ENCODE peak calls at places on chromosomes 7 and 10, in five cellular contexts. N is transverse colon, E is dorsolateral prefrontal cortex, D is left ventricle myocardium inferior, P is breast epithelium. O is an unnamed sample.

GRCh38 chr10:124152139-124152780 is 58.9 kb upstream of the CHST15 start:
- DNase-seq in N (peak; percentile 49), E (no peak), D (peak; percentile 38), P (peak; percentile 26), O (peak; percentile 18)

GRCh38 chr7:3067193-3067592 is 23.5 kb upstream of the CARD11 start:
- DNase-seq in N (no peak), E (no peak), D (no peak), P (no peak), O (no peak)

GRCh38 chr7:38199154-38199553 is 21.1 kb downstream of the STARD3NL start:
- DNase-seq in N (no peak), E (no peak), D (no peak), P (no peak), O (no peak)

GRCh38 chr10:27816305-27816704 is 70.7 kb upstream of the MKX start:
- DNase-seq in N (no peak), E (no peak), D (no peak), P (no peak), O (no peak)

GRCh38 chr7:20407585-20408466 is 77.1 kb downstream of the ITGB8 start:
- DNase-seq in N (no peak), E (no peak), D (peak; percentile 80), P (no peak), O (peak; percentile 40)

GRCh38 chr7:130084037-130084875 is 13.9 kb downstream of the KLHDC10 start:
- DNase-seq in N (no peak), E (no peak), D (no peak), P (no peak), O (no peak)

GRCh38 chr7:13794581-13794980 is 194.9 kb downstream of the ETV1 start:
- DNase-seq in N (no peak), E (no peak), D (no peak), P (no peak), O (no peak)

GRCh38 chr10:117511601-117512390 is 30.8 kb upstream of the EMX2 start:
- DNase-seq in N (no peak), E (no peak), D (no peak), P (no peak), O (no peak)

GRCh38 chr10:68813554-68813953 is 13.8 kb upstream of the STOX1 start:
- DNase-seq in N (no peak), E (no peak), D (no peak), P (no peak), O (no peak)

GRCh38 chr7:29471444-29472138 is 92.0 kb upstream of the PRR15 start:
- DNase-seq in N (peak; percentile 77), E (no peak), D (no peak), P (no peak), O (no peak)

GRCh38 chr7:115340828-115341227 is 418.9 kb downstream of the MDFIC start:
- DNase-seq in N (no peak), E (no peak), D (no peak), P (no peak), O (no peak)

GRCh38 chr7:127057918-127058317 is 194.8 kb downstream of the GRM8 start:
- DNase-seq in N (no peak), E (no peak), D (no peak), P (no peak), O (no peak)

GRCh38 chr10:17576768-17577167 is 40.4 kb downstream of the HACD1 start:
- DNase-seq in N (no peak), E (no peak), D (no peak), P (no peak), O (no peak)

GRCh38 chr10:103807996-103808395 is 47.4 kb downstream of the SH3PXD2A start:
- DNase-seq in N (no peak), E (no peak), D (no peak), P (no peak), O (no peak)

GRCh38 chr10:61830846-61831273 is 70.6 kb upstream of the ARID5B start:
- DNase-seq in N (no peak), E (no peak), D (no peak), P (no peak), O (no peak)

GRCh38 chr7:131466735-131467365 is 89.6 kb downstream of the PODXL start:
- DNase-seq in N (no peak), E (no peak), D (no peak), P (no peak), O (no peak)

GRCh38 chr7:35802649-35803048 is 1.8 kb downstream of the SEPTIN7 start:
- DNase-seq in N (no peak), E (no peak), D (no peak), P (no peak), O (no peak)

GRCh38 chr10:95297402-95297801 is 6.6 kb upstream of the PDLIM1 start:
- DNase-seq in N (no peak), E (no peak), D (no peak), P (no peak), O (no peak)

GRCh38 chr7:86914468-86915054 is 144.9 kb downstream of the ELAPOR2 start:
- DNase-seq in N (no peak), E (no peak), D (no peak), P (no peak), O (no peak)

GRCh38 chr7:120988591-120989299 is at the start of gene CPED1:
- DNase-seq in N (peak; percentile 73), E (peak; percentile 68), D (peak; percentile 84), P (peak; percentile 24), O (peak; percentile 48)

GRCh38 chr10:28253174-28253783 is 49.6 kb downstream of the MPP7 start:
- DNase-seq in N (no peak), E (no peak), D (no peak), P (no peak), O (no peak)

GRCh38 chr7:18384491-18385143 is 110.9 kb upstream of the HDAC9 start:
- DNase-seq in N (no peak), E (no peak), D (no peak), P (no peak), O (no peak)

GRCh38 chr10:7826971-7827370 is 8.7 kb downstream of the TAF3 start:
- DNase-seq in N (no peak), E (no peak), D (no peak), P (no peak), O (peak; percentile 86)

GRCh38 chr7:101125989-101126650 is 784 bp upstream of the SERPINE1 start:
- DNase-seq in N (peak; percentile 23), E (no peak), D (peak; percentile 78), P (peak; percentile 47), O (peak; percentile 52)

GRCh38 chr10:33760544-33760943 is 426.1 kb upstream of the NRP1 start:
- DNase-seq in N (no peak), E (no peak), D (no peak), P (no peak), O (no peak)

GRCh38 chr7:75928600-75928939 is 13.6 kb downstream of the POR start:
- DNase-seq in N (no peak), E (no peak), D (no peak), P (no peak), O (no peak)

DNA sequence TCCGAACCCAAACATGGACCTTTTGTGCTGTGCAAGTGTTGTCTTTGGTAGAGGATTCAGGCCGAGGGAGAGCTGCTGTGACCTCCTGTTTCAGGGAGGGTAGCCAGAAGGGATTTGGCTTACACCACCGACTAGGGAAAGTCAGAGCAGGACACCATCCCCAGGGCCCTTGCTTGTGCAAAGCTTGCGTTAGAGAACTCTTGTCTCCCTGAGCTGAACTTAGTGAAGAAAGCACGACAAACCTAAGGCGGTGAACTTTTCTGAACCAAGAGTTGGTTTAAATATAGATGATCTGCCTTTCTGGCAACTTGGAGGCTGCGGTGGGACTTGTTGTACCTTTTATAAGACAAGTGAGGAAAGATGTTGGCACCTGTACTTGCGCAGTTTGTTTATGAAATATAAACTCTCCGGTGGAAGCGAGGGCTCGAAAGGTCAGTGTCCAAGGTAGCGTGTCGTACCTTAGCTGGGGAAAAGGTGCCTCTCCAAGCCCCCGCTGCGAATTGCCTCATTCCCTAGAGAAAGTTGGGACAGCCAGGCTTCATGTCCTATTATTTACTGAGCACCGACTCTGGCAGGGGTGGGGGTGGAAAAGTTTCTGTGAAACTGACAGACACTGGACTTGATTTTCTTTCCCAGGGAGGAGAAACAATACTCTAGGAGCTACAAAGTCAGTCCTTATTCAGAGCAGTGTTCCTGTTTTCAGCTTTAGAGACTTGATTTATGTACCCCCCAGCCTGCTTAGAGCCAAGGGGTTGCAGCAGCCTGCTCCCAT is 31.6 kb downstream of the WBP1L start:
- DNase-seq in N (peak; percentile 21), E (no peak), D (peak; percentile 78), P (peak; percentile 51), O (peak; percentile 30)
- H3K4me3 ChIP-seq in N (no peak overlapping the region), E (peak overlapping the region; percentile 34), D (peak overlapping the region; percentile 74), P (peak overlapping the region; percentile 45), O (no peak overlapping the region)

GRCh38 chr10:35331894-35332640 is 4.2 kb upstream of the CCNY start:
- DNase-seq in N (no peak), E (no peak), D (no peak), P (no peak), O (no peak)
- H3K27ac ChIP-seq in N (peak overlapping the region; percentile 71), E (no peak overlapping the region), D (peak overlapping the region; percentile 75), P (no peak overlapping the region), O (no peak overlapping the region)

GRCh38 chr7:50595538-50596102 is 30.4 kb upstream of the DDC start:
- DNase-seq in N (no peak), E (no peak), D (no peak), P (no peak), O (no peak)
- TF ChIP-seq CTCF in N (peak; percentile 52), E (peak; percentile 37), D (peak; percentile 40), P (peak; percentile 43), O (peak; percentile 60)

GRCh38 chr7:44063547-44063893 is 1.8 kb downstream of the PGAM2 start:
- DNase-seq in N (peak; percentile 0), E (no peak), D (no peak), P (no peak), O (peak; percentile 2)
- H3K4me3 ChIP-seq in N (no peak overlapping the region), E (no peak overlapping the region), D (peak overlapping the region; percentile 74), P (no peak overlapping the region), O (no peak overlapping the region)

DNA sequence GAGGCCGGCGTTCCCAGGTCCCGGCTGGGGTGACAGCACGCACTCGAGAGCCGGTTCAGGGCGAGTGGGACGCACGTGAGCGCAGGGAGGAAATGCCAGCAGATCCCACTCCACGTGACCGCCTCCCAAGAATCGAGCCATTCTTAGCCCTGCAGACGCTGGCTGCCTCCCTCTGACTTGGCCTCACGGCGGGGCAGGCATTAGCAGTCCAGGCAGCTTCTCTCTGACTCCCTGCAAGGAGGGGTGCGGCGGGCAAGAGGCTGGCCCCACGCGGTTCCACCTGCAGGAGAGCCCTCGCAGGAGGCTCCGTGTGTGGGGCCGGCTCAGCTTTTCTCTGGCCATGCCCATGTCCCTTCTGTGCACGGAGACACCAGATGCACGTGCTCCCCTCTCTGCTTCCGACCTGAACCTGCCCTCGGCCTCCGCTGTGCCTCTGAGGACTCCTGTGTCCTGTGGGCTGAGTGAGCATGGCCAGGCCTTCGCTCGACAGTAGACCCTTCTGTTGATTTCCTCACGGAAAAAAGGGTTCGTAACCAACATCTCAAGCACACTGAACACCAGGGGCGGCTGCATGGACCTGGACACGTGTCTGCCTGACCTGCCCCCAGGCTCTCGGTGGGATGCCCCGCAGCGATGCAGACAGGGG is 10.2 kb downstream of the GPR146 start:
- DNase-seq in N (no peak), E (peak; percentile 73), D (peak; percentile 44), P (no peak), O (no peak)
- H3K27ac ChIP-seq in N (peak overlapping the region; percentile 85), E (peak overlapping the region; percentile 44), D (peak overlapping the region; percentile 88), P (no peak overlapping the region), O (no peak overlapping the region)

O was measured in body of pancreas.